ENCODE peak calls at places on chromosomes 6 and 20, in seven cellular contexts. One of them, this sample, is unnamed.

GRCh38 chr6:163490826-163491577 is 76.5 kb downstream of the QKI start:
- DNase-seq in heart left ventricle: peak; percentile 76
- DNase-seq in stomach: peak; percentile 88
- DNase-seq in esophagus squamous epithelium: no peak
- DNase-seq in ovary: peak; percentile 44
- DNase-seq in vagina: no peak
- DNase-seq in adrenal gland: peak; percentile 74
- DNase-seq in this sample: no peak

GRCh38 chr6:100468966-100469859 is 4.5 kb upstream of the SIM1 start:
- DNase-seq in vagina: peak; percentile 56
- DNase-seq in stomach: no peak
- DNase-seq in ovary: no peak
- DNase-seq in heart left ventricle: no peak
- DNase-seq in esophagus squamous epithelium: no peak
- DNase-seq in adrenal gland: no peak
- DNase-seq in this sample: no peak

GRCh38 chr6:138088307-138088744 is 18.9 kb downstream of the PERP start:
- DNase-seq in stomach: peak; percentile 59
- DNase-seq in esophagus squamous epithelium: no peak
- DNase-seq in adrenal gland: peak; percentile 23
- DNase-seq in heart left ventricle: no peak
- DNase-seq in vagina: no peak
- DNase-seq in ovary: no peak
- DNase-seq in this sample: no peak

GRCh38 chr6:14258695-14259655 is 141.4 kb downstream of the CD83 start:
- DNase-seq in ovary: no peak
- DNase-seq in adrenal gland: no peak
- DNase-seq in heart left ventricle: no peak
- DNase-seq in esophagus squamous epithelium: no peak
- DNase-seq in stomach: no peak
- DNase-seq in vagina: peak; percentile 67
- DNase-seq in this sample: no peak

GRCh38 chr6:168126566-168127383 is 47.8 kb upstream of the FRMD1 start:
- DNase-seq in adrenal gland: no peak
- DNase-seq in ovary: no peak
- DNase-seq in stomach: no peak
- DNase-seq in esophagus squamous epithelium: no peak
- DNase-seq in heart left ventricle: no peak
- DNase-seq in vagina: peak; percentile 75
- DNase-seq in this sample: no peak

GRCh38 chr6:35073211-35073610 is 67.9 kb downstream of the TCP11 start:
- DNase-seq in ovary: no peak
- DNase-seq in adrenal gland: no peak
- DNase-seq in stomach: no peak
- DNase-seq in vagina: no peak
- DNase-seq in heart left ventricle: no peak
- DNase-seq in esophagus squamous epithelium: no peak
- DNase-seq in this sample: no peak

GRCh38 chr20:251352-251751 is 6.2 kb upstream of the DEFB132 start:
- DNase-seq in esophagus squamous epithelium: no peak
- DNase-seq in adrenal gland: no peak
- DNase-seq in ovary: no peak
- DNase-seq in stomach: no peak
- DNase-seq in vagina: no peak
- DNase-seq in heart left ventricle: no peak
- DNase-seq in this sample: no peak

GRCh38 chr6:125094563-125094962 is 59.0 kb upstream of the TPD52L1 start:
- DNase-seq in stomach: no peak
- DNase-seq in esophagus squamous epithelium: no peak
- DNase-seq in ovary: no peak
- DNase-seq in vagina: no peak
- DNase-seq in adrenal gland: no peak
- DNase-seq in heart left ventricle: no peak
- DNase-seq in this sample: no peak

GRCh38 chr6:126040826-126041225 is 54.5 kb downstream of the TRMT11 start:
- DNase-seq in ovary: no peak
- DNase-seq in heart left ventricle: no peak
- DNase-seq in adrenal gland: peak; percentile 38
- DNase-seq in stomach: peak; percentile 53
- DNase-seq in esophagus squamous epithelium: no peak
- DNase-seq in vagina: no peak
- DNase-seq in this sample: peak; percentile 3

GRCh38 chr6:112291161-112291762 is 36.9 kb upstream of the LAMA4 start:
- DNase-seq in ovary: no peak
- DNase-seq in vagina: no peak
- DNase-seq in adrenal gland: no peak
- DNase-seq in esophagus squamous epithelium: no peak
- DNase-seq in stomach: no peak
- DNase-seq in heart left ventricle: no peak
- DNase-seq in this sample: no peak

GRCh38 chr20:43991982-43992381 is 77.3 kb downstream of the TOX2 start:
- DNase-seq in adrenal gland: no peak
- DNase-seq in heart left ventricle: peak; percentile 11
- DNase-seq in esophagus squamous epithelium: no peak
- DNase-seq in vagina: no peak
- DNase-seq in ovary: no peak
- DNase-seq in stomach: no peak
- DNase-seq in this sample: no peak

GRCh38 chr6:139364302-139364981 is 10.0 kb downstream of the CITED2 start:
- DNase-seq in vagina: no peak
- DNase-seq in esophagus squamous epithelium: no peak
- DNase-seq in adrenal gland: no peak
- DNase-seq in heart left ventricle: no peak
- DNase-seq in stomach: no peak
- DNase-seq in ovary: no peak
- DNase-seq in this sample: no peak

DNA sequence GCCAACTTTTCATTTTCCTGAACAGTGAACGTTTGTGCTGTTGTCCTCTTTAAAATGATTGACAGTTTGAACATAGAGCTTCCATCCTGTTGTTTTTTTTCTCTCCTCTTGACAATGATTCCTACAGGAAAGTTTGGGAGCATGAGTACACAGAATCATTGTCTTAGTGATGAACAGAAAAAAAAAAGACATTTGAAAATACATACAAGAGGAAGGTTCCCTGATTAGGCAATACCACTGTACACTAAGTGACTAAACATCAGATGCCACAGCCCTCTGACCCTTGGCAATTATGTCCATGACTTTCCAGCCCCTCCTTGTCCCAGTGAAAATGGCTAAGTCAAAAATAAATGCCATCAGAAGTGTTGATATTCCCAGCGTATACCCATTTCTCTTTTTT is 71.5 kb downstream of the RTN4IP1 start:
- DNase-seq in stomach: no peak
- DNase-seq in ovary: no peak
- DNase-seq in adrenal gland: no peak
- DNase-seq in vagina: no peak
- DNase-seq in esophagus squamous epithelium: no peak
- DNase-seq in heart left ventricle: no peak
- DNase-seq in this sample: no peak
- TF ChIP-seq POLR2A in stomach: no peak
- TF ChIP-seq POLR2A in ovary: no peak
- TF ChIP-seq POLR2A in adrenal gland: no peak
- TF ChIP-seq POLR2A in vagina: no peak
- TF ChIP-seq POLR2A in esophagus squamous epithelium: no peak
- TF ChIP-seq POLR2A in heart left ventricle: no peak
- TF ChIP-seq POLR2A in this sample: no peak

GRCh38 chr20:48827880-48828733 is at the start of gene PREX1:
- DNase-seq in vagina: no peak
- DNase-seq in adrenal gland: peak; percentile 82
- DNase-seq in stomach: peak; percentile 89
- DNase-seq in ovary: peak; percentile 62
- DNase-seq in esophagus squamous epithelium: no peak
- DNase-seq in heart left ventricle: peak; percentile 89
- DNase-seq in this sample: peak; percentile 56
- TF ChIP-seq POLR2A in vagina: no peak
- TF ChIP-seq POLR2A in adrenal gland: peak; percentile 65
- TF ChIP-seq POLR2A in stomach: no peak
- TF ChIP-seq POLR2A in ovary: no peak
- TF ChIP-seq POLR2A in esophagus squamous epithelium: no peak
- TF ChIP-seq POLR2A in heart left ventricle: peak; percentile 59
- TF ChIP-seq POLR2A in this sample: peak; percentile 16

GRCh38 chr20:17666491-17666890 is 15.6 kb downstream of the RRBP1 start:
- DNase-seq in ovary: no peak
- DNase-seq in stomach: no peak
- DNase-seq in adrenal gland: no peak
- DNase-seq in vagina: no peak
- DNase-seq in esophagus squamous epithelium: no peak
- DNase-seq in heart left ventricle: no peak
- DNase-seq in this sample: no peak
- TF ChIP-seq POLR2A in ovary: no peak
- TF ChIP-seq POLR2A in stomach: no peak
- TF ChIP-seq POLR2A in adrenal gland: no peak
- TF ChIP-seq POLR2A in vagina: no peak
- TF ChIP-seq POLR2A in esophagus squamous epithelium: no peak
- TF ChIP-seq POLR2A in heart left ventricle: no peak
- TF ChIP-seq POLR2A in this sample: no peak

GRCh38 chr6:33827546-33828451 is 24.0 kb upstream of the MLN start:
- DNase-seq in ovary: no peak
- DNase-seq in esophagus squamous epithelium: no peak
- DNase-seq in vagina: no peak
- DNase-seq in heart left ventricle: no peak
- DNase-seq in adrenal gland: no peak
- DNase-seq in stomach: no peak
- DNase-seq in this sample: no peak

GRCh38 chr6:33826537-33826936 is 22.7 kb upstream of the MLN start:
- DNase-seq in esophagus squamous epithelium: no peak
- DNase-seq in ovary: no peak
- DNase-seq in stomach: peak; percentile 36
- DNase-seq in heart left ventricle: no peak
- DNase-seq in adrenal gland: no peak
- DNase-seq in vagina: no peak
- DNase-seq in this sample: no peak

GRCh38 chr6:33823806-33824205 is 20.0 kb upstream of the MLN start:
- DNase-seq in esophagus squamous epithelium: no peak
- DNase-seq in adrenal gland: no peak
- DNase-seq in ovary: no peak
- DNase-seq in heart left ventricle: no peak
- DNase-seq in vagina: no peak
- DNase-seq in stomach: no peak
- DNase-seq in this sample: no peak

GRCh38 chr6:33822575-33823395 is 19.0 kb upstream of the MLN start:
- DNase-seq in adrenal gland: no peak
- DNase-seq in heart left ventricle: no peak
- DNase-seq in esophagus squamous epithelium: no peak
- DNase-seq in vagina: no peak
- DNase-seq in stomach: no peak
- DNase-seq in ovary: no peak
- DNase-seq in this sample: peak; percentile 87

DNA sequence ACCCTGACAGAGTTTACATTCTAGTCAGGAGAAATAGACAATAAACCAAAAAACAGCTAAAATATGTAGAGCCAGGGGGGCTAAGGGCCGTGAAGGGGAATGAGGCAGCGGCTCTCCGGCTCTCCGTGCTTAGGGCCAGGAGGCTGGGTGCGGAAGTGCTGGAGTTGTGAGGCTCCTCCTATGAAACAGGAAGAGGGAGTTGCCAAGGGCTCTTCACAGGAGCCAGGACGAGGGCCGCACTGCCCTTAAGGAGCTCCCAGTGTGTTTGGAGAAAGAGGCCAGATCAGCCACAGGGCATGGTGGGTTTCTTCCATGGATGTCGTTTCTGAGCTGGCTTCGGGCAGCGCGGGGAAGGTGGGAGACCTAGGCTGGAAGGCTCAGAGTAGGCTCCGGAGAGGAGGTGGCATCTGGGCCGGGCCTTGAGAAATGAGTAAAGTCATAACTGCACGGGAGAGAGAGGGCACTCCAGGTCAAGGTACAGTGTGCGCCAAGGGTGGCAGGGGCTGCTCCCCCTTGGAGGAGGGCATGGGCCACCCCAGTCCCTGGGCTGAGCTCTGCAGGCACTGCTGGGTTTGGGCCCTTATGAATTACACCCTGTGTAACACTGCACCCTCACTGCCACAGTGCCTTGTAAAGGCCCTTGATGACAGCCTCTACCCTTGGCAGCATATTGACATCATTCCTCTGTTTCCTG is 20.8 kb upstream of the MLN start:
- DNase-seq in stomach: peak; percentile 32
- DNase-seq in esophagus squamous epithelium: no peak
- DNase-seq in adrenal gland: peak; percentile 38
- DNase-seq in heart left ventricle: no peak
- DNase-seq in ovary: peak; percentile 65
- DNase-seq in vagina: no peak
- DNase-seq in this sample: no peak
- TF ChIP-seq POLR2A in stomach: no peak
- TF ChIP-seq POLR2A in esophagus squamous epithelium: no peak
- TF ChIP-seq POLR2A in adrenal gland: no peak
- TF ChIP-seq POLR2A in heart left ventricle: no peak
- TF ChIP-seq POLR2A in ovary: no peak
- TF ChIP-seq POLR2A in vagina: no peak
- TF ChIP-seq POLR2A in this sample: no peak

DNA sequence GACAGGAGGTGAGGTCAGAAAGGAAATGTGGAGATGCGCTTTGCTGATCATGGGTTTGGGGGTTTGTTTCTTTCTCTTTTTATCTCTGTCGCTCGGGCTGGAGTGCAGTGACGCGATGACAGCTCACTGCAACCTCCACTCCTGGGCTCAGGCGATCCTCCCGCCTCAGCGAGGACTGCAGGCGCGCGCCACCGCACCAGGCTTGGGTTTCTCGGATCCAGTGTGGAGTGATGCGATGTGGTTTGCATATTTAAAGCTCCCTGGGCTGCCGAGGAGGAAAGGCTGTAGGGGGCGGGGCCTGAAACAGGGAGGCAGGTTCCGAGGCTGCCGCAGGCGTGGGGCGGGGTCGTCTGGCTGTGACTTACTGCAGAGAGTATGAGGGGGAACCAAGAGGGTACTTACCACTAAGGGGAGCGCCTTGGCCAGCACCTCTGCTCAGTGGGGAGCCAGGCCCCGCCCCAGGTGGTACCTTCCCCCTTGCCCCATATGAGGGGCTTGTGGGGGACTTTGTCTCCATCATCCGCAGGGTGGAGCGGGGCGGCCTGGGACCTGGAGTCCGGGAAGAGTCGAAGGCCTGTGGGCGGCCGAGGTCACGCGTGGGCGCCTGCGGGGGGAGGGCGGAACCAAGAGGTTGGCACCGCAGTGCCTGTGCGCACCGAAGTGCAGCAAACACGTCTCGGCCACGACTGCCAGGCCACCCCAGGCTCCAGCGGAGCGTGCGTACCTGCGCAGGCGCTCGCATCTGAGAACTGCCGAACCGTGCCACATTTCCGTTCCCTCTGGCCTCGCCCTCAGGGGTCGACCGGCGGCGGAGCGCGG is 12.7 kb upstream of the BAK1 start:
- DNase-seq in adrenal gland: no peak
- DNase-seq in stomach: peak; percentile 62
- DNase-seq in heart left ventricle: no peak
- DNase-seq in vagina: no peak
- DNase-seq in ovary: no peak
- DNase-seq in esophagus squamous epithelium: no peak
- DNase-seq in this sample: no peak
- TF ChIP-seq POLR2A in adrenal gland: no peak
- TF ChIP-seq POLR2A in stomach: no peak
- TF ChIP-seq POLR2A in heart left ventricle: no peak
- TF ChIP-seq POLR2A in vagina: no peak
- TF ChIP-seq POLR2A in ovary: no peak
- TF ChIP-seq POLR2A in esophagus squamous epithelium: no peak
- TF ChIP-seq POLR2A in this sample: no peak

DNA sequence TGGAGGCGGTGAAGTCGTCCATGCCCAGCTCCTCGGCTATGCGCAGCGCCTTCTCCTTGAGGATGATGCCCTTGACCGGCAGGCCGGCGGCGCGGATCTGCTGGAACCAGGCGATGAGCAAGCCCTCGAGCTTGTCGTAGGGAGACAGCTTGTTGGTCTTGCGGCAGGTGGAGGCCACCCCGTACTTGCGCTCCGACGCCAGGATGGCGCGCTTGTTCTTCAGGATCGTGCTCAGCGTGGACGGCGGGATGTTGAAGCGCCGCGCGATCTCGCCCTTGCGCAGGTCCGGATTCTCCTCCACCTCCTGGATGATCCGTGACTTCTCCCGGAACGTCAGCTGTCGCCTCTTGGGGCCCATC is 435 bp downstream of the CENPB start:
- DNase-seq in heart left ventricle: peak; percentile 65
- DNase-seq in adrenal gland: peak; percentile 70
- DNase-seq in vagina: no peak
- DNase-seq in stomach: peak; percentile 45
- DNase-seq in esophagus squamous epithelium: no peak
- DNase-seq in ovary: peak; percentile 77
- DNase-seq in this sample: no peak
- TF ChIP-seq POLR2A in heart left ventricle: no peak
- TF ChIP-seq POLR2A in adrenal gland: peak; percentile 2
- TF ChIP-seq POLR2A in vagina: no peak
- TF ChIP-seq POLR2A in stomach: no peak
- TF ChIP-seq POLR2A in esophagus squamous epithelium: no peak
- TF ChIP-seq POLR2A in ovary: no peak
- TF ChIP-seq POLR2A in this sample: no peak